ENCODE peak calls at places on chromosomes 13 and 19, in eight cellular contexts. X is K562, H is H1, M is Panc1, S is transverse colon, G is GM12878, Y is breast epithelium, P is HCT116. W is an unnamed sample. For H3K4me1, the result is how much of the 10 kb centered on the place peaks cover.

GRCh38 chr13:56561327-56561726 is 579.4 kb upstream of the PRR20A start:
- DNase-seq in X (no peak), H (no peak), M (no peak), S (no peak), G (no peak), Y (no peak), P (no peak), W (no peak)

GRCh38 chr13:35190241-35190640 is 248.2 kb downstream of the NBEA start:
- DNase-seq in X (no peak), H (no peak), M (no peak), S (no peak), G (no peak), Y (no peak), P (no peak), W (no peak)

GRCh38 chr13:63124863-63125262 is 1709.2 kb upstream of the PCDH20 start:
- DNase-seq in X (no peak), H (no peak), M (no peak), S (no peak), G (no peak), Y (no peak), P (peak), W (no peak)

GRCh38 chr19:1189419-1189818 is 15.4 kb upstream of the SBNO2 start:
- DNase-seq in X (peak), H (no peak), M (no peak), S (no peak), G (no peak), Y (no peak), P (peak), W (no peak)

GRCh38 chr13:99335603-99336002 is 28.4 kb upstream of the GPR183 start:
- DNase-seq in X (no peak), H (peak), M (no peak), S (no peak), G (peak), Y (no peak), P (no peak), W (no peak)

GRCh38 chr13:45219123-45219891 is 18.5 kb upstream of the KCTD4 start:
- DNase-seq in X (no peak), H (no peak), M (no peak), S (no peak), G (no peak), Y (no peak), P (no peak), W (no peak)

GRCh38 chr19:31727536-31727935 is 378.3 kb upstream of the TSHZ3 start:
- DNase-seq in X (no peak), H (no peak), M (no peak), S (no peak), G (no peak), Y (no peak), P (no peak), W (no peak)

GRCh38 chr19:6222884-6223283 is 56.9 kb downstream of the MLLT1 start:
- DNase-seq in X (no peak), H (no peak), M (no peak), S (no peak), G (no peak), Y (no peak), P (no peak), W (peak)

GRCh38 chr19:17235618-17236413 is 9.8 kb downstream of the OCEL1 start:
- DNase-seq in X (peak), H (peak), M (no peak), S (peak), G (no peak), Y (peak), P (no peak), W (peak)

GRCh38 chr13:113650731-113651148 is 7.3 kb downstream of the ATP4B start:
- DNase-seq in X (no peak), H (no peak), M (no peak), S (peak), G (no peak), Y (peak), P (no peak), W (no peak)

GRCh38 chr19:13964776-13965175 is 12.5 kb downstream of the DCAF15 start:
- DNase-seq in X (no peak), H (no peak), M (no peak), S (no peak), G (no peak), Y (no peak), P (no peak), W (no peak)

GRCh38 chr19:28404462-28404861 is 808.5 kb downstream of the UQCRFS1 start:
- DNase-seq in X (no peak), H (no peak), M (no peak), S (no peak), G (no peak), Y (no peak), P (no peak), W (no peak)

GRCh38 chr19:28401739-28402138 is 811.2 kb downstream of the UQCRFS1 start:
- DNase-seq in X (no peak), H (no peak), M (no peak), S (no peak), G (no peak), Y (no peak), P (no peak), W (no peak)

GRCh38 chr19:28406237-28406596 is 806.7 kb downstream of the UQCRFS1 start:
- DNase-seq in X (no peak), H (no peak), M (no peak), S (no peak), G (no peak), Y (no peak), P (no peak), W (no peak)

GRCh38 chr19:28402701-28403290 is 810.2 kb downstream of the UQCRFS1 start:
- DNase-seq in X (no peak), H (no peak), M (no peak), S (no peak), G (no peak), Y (no peak), P (no peak), W (no peak)

DNA sequence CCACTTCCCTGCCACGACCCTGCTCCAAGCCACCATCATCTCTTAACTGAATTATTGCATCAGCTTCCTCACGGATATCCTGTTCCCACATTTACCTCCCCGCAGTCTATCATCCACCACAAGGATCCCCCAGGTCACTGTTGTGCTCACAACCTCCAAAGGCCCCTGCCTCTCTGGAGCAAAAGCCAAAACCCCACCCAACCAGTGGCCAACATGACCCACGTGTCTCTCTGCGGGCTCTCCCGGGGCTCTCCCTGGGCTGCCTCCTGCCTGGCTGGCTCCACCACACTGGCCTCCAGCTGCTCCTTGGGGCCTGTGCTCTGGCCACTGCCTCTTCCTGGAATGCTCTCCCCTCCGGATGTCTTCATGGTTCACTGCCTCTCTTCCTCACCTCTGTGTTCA is 809.3 kb downstream of the UQCRFS1 start:
- DNase-seq in X (no peak), H (no peak), M (no peak), S (no peak), G (no peak), Y (no peak), P (no peak), W (no peak)
- H3K4me1 ChIP-seq in X (under half), H (under half), M (under half), S (under half), G (under half), Y (under half), P (under half), W (under half)

GRCh38 chr19:40612831-40613668 is 11.9 kb downstream of the LTBP4 start:
- DNase-seq in X (peak), H (peak), M (no peak), S (peak), G (no peak), Y (no peak), P (no peak), W (peak)
- TF ChIP-seq POLR2AphosphoS5 in X (no peak), H (no peak), M (no peak), S (no peak), G (no peak), Y (peak), P (peak), W (no peak)

GRCh38 chr19:18259848-18260247 is 14.4 kb downstream of the IQCN start:
- DNase-seq in X (no peak), H (no peak), M (no peak), S (no peak), G (no peak), Y (no peak), P (no peak), W (no peak)
- H3K27ac ChIP-seq in X (no peak), H (no peak), M (no peak), S (no peak), G (no peak), Y (no peak), P (no peak), W (no peak)

DNA sequence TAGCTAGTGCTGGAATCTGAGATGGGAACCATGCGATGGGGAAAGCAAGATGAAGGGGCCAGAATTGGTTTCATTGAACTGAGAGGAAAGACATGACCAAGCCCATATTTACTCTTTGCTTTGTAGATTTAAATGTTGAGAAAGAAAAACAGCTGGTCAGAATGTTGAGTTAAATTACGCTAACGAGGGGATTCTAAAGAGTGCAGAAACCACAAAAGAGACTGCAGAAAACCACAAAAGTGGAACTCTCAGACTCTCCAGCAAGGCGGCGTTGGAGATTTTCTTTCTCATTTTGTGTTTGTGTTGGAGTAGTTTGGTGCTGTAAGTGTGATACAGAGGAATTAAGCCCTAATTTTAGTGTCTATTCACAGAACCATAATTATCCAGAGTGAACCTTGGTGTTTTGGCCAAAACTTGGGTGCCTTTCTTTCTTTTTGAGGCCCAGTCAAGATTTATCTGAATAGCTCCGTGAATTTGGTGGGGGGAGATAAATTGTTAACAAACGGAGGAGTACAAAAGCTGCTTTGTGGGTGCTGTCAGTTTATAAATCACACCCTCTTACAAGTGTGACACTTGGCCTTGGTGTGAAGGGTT is 26.3 kb downstream of the SAE1 start:
- DNase-seq in X (no peak), H (no peak), M (no peak), S (no peak), G (peak), Y (no peak), P (no peak), W (no peak)
- H3K4me1 ChIP-seq in X (under half), H (under half), M (under half), S (under half), G (under half), Y (under half), P (under half), W (half or more)

GRCh38 chr13:23330356-23330755 is 103.1 kb downstream of the SACS start:
- DNase-seq in X (no peak), H (no peak), M (no peak), S (no peak), G (no peak), Y (no peak), P (no peak), W (no peak)
- TF ChIP-seq POLR2AphosphoS5 in X (no peak), H (no peak), M (no peak), S (no peak), G (no peak), Y (no peak), P (no peak), W (no peak)

W was measured in upper lobe of left lung.